ENCODE peak calls at places on chromosomes 5 and 9, in eight cellular contexts. W is mammary epithelial cell, C is heart right ventricle, S is body of pancreas, H is prostate gland, Z is GM12878, D is spleen, J is brain microvascular endothelial cell. U is an unnamed sample.

GRCh38 chr5:87322381-87322780 is 54.7 kb downstream of the RASA1 start:
- DNase-seq in J (no peak), H (no peak), C (no peak), D (no peak), Z (no peak), S (no peak), W (no peak), U (no peak)

GRCh38 chr5:99033014-99033931 is 104.5 kb upstream of the CHD1 start:
- DNase-seq in J (no peak), S (no peak), D (no peak), Z (no peak), H (no peak), W (peak), C (no peak), U (no peak)

GRCh38 chr9:114968710-114969109 is 38.3 kb upstream of the TNFSF8 start:
- DNase-seq in D (no peak), Z (no peak), H (no peak), C (no peak), J (peak), W (peak), S (peak), U (no peak)

GRCh38 chr9:4068449-4068848 is 231.4 kb downstream of the GLIS3 start:
- DNase-seq in Z (no peak), C (no peak), D (no peak), S (no peak), W (peak), H (no peak), J (no peak), U (no peak)

GRCh38 chr5:79938468-79938867 is 52.6 kb downstream of the MTX3 start:
- DNase-seq in D (no peak), Z (no peak), S (no peak), W (peak), H (no peak), C (no peak), J (no peak), U (no peak)

GRCh38 chr9:86207193-86207592 is 52.3 kb downstream of the C9orf153 start:
- DNase-seq in J (no peak), S (no peak), D (no peak), H (no peak), W (no peak), Z (no peak), C (no peak), U (no peak)

GRCh38 chr5:88829053-88829452 is 53.9 kb downstream of the MEF2C start:
- DNase-seq in C (no peak), H (no peak), S (peak), Z (no peak), J (peak), W (no peak), D (no peak), U (no peak)

GRCh38 chr5:176677209-176677931 is 30.1 kb downstream of the TSPAN17 start:
- DNase-seq in C (peak), H (no peak), W (no peak), J (no peak), S (no peak), D (no peak), Z (no peak), U (no peak)

GRCh38 chr5:4737868-4738267 is 402.3 kb upstream of the ADAMTS16 start:
- DNase-seq in D (no peak), W (no peak), S (no peak), H (no peak), J (no peak), Z (no peak), C (no peak), U (no peak)

GRCh38 chr5:122766130-122766529 is 8.8 kb upstream of the SNX2 start:
- DNase-seq in Z (no peak), C (no peak), J (no peak), D (no peak), H (no peak), W (no peak), S (no peak), U (no peak)

GRCh38 chr5:180138214-180138975 is 66.8 kb upstream of the RNF130 start:
- DNase-seq in S (no peak), D (no peak), W (no peak), Z (no peak), H (no peak), J (no peak), C (no peak), U (peak)

GRCh38 chr5:157142317-157143126 is at the start of gene MED7:
- DNase-seq in J (peak), D (peak), W (peak), Z (peak), H (peak), S (peak), C (peak), U (peak)

GRCh38 chr5:17180957-17181723 is 36.3 kb upstream of the BASP1 start:
- DNase-seq in Z (no peak), H (no peak), W (peak), S (no peak), J (peak), C (no peak), D (no peak), U (no peak)
- H3K4me3 ChIP-seq in Z (no peak), H (no peak), W (no peak), S (no peak), J (no peak), C (no peak), D (no peak), U (no peak)

GRCh38 chr5:59660737-59661136 is 232.8 kb downstream of the PDE4D start:
- DNase-seq in S (no peak), D (no peak), Z (no peak), W (no peak), J (peak), H (no peak), C (no peak), U (no peak)
- TF ChIP-seq CTCF in S (peak), D (peak), Z (peak), W (peak), J (peak), H (peak), C (no peak), U (peak)

GRCh38 chr9:134213508-134214394 is 49.4 kb upstream of the RNU6ATAC start:
- DNase-seq in W (no peak), S (no peak), D (peak), C (peak), Z (no peak), H (no peak), J (no peak), U (no peak)
- H3K27ac ChIP-seq in W (no peak), S (no peak), D (peak), C (no peak), Z (no peak), H (no peak), J (no peak), U (peak)

GRCh38 chr5:68088302-68088701 is 127.3 kb upstream of the PIK3R1 start:
- DNase-seq in S (no peak), D (no peak), C (no peak), W (no peak), J (peak), H (no peak), Z (no peak), U (no peak)

GRCh38 chr5:68087866-68088265 is 127.7 kb upstream of the PIK3R1 start:
- DNase-seq in W (no peak), C (no peak), D (no peak), H (peak), S (no peak), Z (no peak), J (no peak), U (no peak)

GRCh38 chr5:68086857-68087256 is 128.7 kb upstream of the PIK3R1 start:
- DNase-seq in D (no peak), S (peak), H (no peak), C (no peak), W (no peak), J (peak), Z (no peak), U (peak)

GRCh38 chr5:68080282-68081050 is 135.1 kb upstream of the PIK3R1 start:
- DNase-seq in C (no peak), W (no peak), Z (no peak), S (no peak), D (no peak), J (no peak), H (no peak), U (no peak)

GRCh38 chr5:68086443-68086842 is 129.1 kb upstream of the PIK3R1 start:
- DNase-seq in C (no peak), W (no peak), H (no peak), J (no peak), Z (no peak), S (peak), D (no peak), U (no peak)
- H3K4me3 ChIP-seq in C (no peak), W (no peak), H (no peak), J (no peak), Z (no peak), S (no peak), D (no peak), U (peak)

DNA sequence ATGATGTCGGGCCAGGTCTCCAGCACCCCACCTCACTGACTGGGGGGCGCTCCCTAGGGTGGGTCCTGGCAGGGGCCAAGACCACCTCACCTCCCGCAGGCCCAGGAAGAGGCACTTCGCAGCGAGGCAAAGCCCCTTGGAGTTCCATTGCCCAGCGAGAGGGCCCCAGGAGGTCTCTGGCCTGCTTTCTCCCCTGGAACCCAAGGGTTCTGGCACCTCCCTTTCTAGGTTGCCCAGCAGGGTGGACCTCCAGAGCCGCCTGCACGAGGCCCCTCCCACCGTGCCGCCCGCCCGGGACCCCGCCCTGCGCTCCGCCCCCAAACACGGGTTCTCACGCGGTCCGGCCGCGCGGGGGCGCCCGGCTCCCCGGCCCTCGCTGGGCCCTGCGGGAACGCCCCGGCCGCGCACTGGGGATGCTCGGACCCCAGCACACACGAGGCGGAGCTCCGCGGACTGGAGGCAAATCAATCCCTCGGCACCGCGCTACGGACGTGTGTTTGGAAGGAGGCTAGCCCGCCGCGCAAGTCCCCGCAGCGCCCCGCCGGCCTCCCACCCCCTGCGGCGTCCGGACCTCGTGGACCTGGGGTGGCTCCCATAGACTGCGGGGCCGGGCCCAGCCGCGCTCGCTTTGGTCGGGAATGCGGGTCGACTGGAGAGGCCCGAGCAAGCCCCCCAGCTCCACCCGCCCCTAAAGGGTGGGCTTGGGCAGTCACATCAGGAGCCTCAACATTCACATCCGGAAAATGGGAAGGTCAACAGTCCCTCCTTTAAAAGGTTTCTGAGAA is 99.5 kb upstream of the LMX1B start:
- DNase-seq in W (peak), D (peak), S (peak), J (peak), H (no peak), C (peak), Z (no peak), U (peak)
- TF ChIP-seq CTCF in W (peak), D (peak), S (no peak), J (peak), H (peak), C (no peak), Z (no peak), U (peak)

DNA sequence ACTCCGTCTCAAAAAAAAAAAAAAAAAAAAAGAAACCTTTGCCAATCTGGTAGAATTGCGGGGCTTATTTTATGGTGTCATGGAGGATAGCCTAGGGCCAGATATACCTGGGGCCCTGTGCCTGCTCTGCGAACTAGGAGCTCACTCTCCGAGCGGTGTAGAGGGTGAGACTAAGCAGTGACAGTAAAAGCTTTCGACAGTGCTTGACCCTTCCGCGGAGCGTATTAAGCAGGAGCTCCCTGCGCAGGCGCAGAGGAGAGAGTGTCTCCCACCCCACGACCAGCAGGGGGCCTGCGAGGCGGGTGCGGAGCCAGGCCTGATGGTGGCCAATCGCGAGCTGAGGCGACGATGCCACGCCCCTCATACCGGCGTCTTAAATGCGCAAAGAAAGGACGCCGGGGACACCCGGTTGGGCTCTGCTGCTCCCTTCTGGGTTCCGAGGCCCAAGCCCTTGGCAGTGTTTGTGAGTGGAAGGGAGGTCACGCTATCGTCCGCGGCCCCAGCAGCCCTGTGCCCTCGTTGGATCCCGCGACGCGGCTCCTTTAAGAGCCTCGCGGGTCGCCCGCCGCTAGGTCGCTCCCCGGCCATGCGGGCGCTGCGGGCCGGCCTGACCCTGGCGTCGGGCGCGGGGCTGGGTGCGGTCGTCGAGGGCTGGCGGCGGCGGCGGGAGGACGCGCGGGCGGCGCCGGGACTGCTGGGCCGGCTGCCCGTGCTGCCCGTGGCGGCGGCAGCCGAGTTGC is at the start of gene ENDOG:
- DNase-seq in C (peak), J (peak), Z (peak), H (peak), W (peak), S (peak), D (peak), U (peak)
- H3K27ac ChIP-seq in C (peak), J (peak), Z (peak), H (peak), W (peak), S (peak), D (peak), U (peak)

GRCh38 chr9:33442125-33442524 is 5.3 kb downstream of the AQP3 start:
- DNase-seq in D (no peak), H (no peak), W (no peak), Z (no peak), J (no peak), S (no peak), C (no peak), U (no peak)
- H3K4me3 ChIP-seq in D (no peak), H (no peak), W (no peak), Z (no peak), J (no peak), S (no peak), C (no peak), U (no peak)